ENCODE peak calls at places on chromosomes 4 and X, in five cellular contexts. Y is tibial nerve, P is ovary, A is BE2C, Q is foreskin fibroblast. E is an unnamed sample.
A peak's percentile ranks its signal among the peaks of the same experiment; 100 is the strongest.

GRCh38 chr4:148145475-148145874 is 296.7 kb downstream of the NR3C2 start:
- DNase-seq in P (no peak), Y (no peak), Q (no peak), A (no peak), E (no peak)

GRCh38 chr4:90198086-90198847 is 71.1 kb downstream of the CCSER1 start:
- DNase-seq in Q (no peak), P (no peak), A (no peak), Y (no peak), E (no peak)

GRCh38 chr4:89894654-89895652 is at the start of gene MMRN1:
- DNase-seq in Y (no peak), A (no peak), P (no peak), Q (no peak), E (no peak)

GRCh38 chr4:73891739-73892405 is 22.7 kb downstream of the CXCL1 start:
- DNase-seq in Q (peak; percentile 89), Y (no peak), A (no peak), P (no peak), E (no peak)

GRCh38 chr4:76212851-76213414 is 691 bp downstream of the SCARB2 start:
- DNase-seq in Y (no peak), P (no peak), Q (peak; percentile 49), A (no peak), E (no peak)

GRCh38 chr4:5371415-5372190 is 320.3 kb downstream of the STK32B start:
- DNase-seq in A (no peak), Q (no peak), Y (no peak), P (no peak), E (no peak)

GRCh38 chr4:177638871-177639270 is 196.6 kb upstream of the AGA start:
- DNase-seq in Q (no peak), P (no peak), Y (no peak), A (no peak), E (no peak)

GRCh38 chrX:52082578-52082977 is 13.6 kb upstream of the MAGED4B start:
- DNase-seq in P (no peak), A (no peak), Q (peak; percentile 19), Y (no peak), E (no peak)

GRCh38 chr4:53346920-53347852 is 18.7 kb downstream of the SCFD2 start:
- DNase-seq in A (no peak), Q (peak; percentile 79), Y (no peak), P (no peak), E (no peak)

GRCh38 chr4:172480471-172480870 is 667.3 kb downstream of the GALNTL6 start:
- DNase-seq in A (no peak), Y (no peak), P (no peak), Q (no peak), E (no peak)

GRCh38 chr4:10077492-10078335 is 38.9 kb downstream of the WDR1 start:
- DNase-seq in Y (no peak), Q (peak; percentile 36), P (no peak), A (no peak), E (no peak)

GRCh38 chr4:168569066-168569908 is 72.4 kb downstream of the PALLD start:
- DNase-seq in P (no peak), A (peak; percentile 32), Q (peak; percentile 70), Y (no peak), E (no peak)

GRCh38 chr4:97656034-97656720 is 487.1 kb downstream of the STPG2 start:
- DNase-seq in Q (peak; percentile 0), A (no peak), P (no peak), Y (no peak), E (no peak)

GRCh38 chr4:182556576-182556975 is 313.4 kb downstream of the TENM3 start:
- DNase-seq in Y (no peak), P (no peak), A (no peak), Q (peak; percentile 5), E (no peak)

GRCh38 chrX:19670321-19670750 is 155.0 kb upstream of the MAP3K15 start:
- DNase-seq in Q (peak; percentile 76), Y (peak; percentile 8), A (no peak), P (no peak), E (no peak)

GRCh38 chrX:19462879-19463278 is 52.4 kb downstream of the MAP3K15 start:
- DNase-seq in A (no peak), P (no peak), Y (no peak), Q (no peak), E (no peak)

GRCh38 chrX:11533211-11533651 is 132.5 kb downstream of the ARHGAP6 start:
- DNase-seq in Y (no peak), A (no peak), P (no peak), Q (peak; percentile 67), E (no peak)

GRCh38 chr4:13399257-13399656 is 84.9 kb downstream of the RAB28 start:
- DNase-seq in P (no peak), A (no peak), Q (peak; percentile 4), Y (no peak), E (no peak)

GRCh38 chr4:13403326-13403725 is 80.8 kb downstream of the RAB28 start:
- DNase-seq in A (no peak), Q (no peak), P (no peak), Y (no peak), E (no peak)

GRCh38 chr4:13409324-13409723 is 74.8 kb downstream of the RAB28 start:
- DNase-seq in Y (no peak), P (no peak), A (no peak), Q (no peak), E (no peak)

GRCh38 chr4:13403833-13404232 is 80.3 kb downstream of the RAB28 start:
- DNase-seq in Q (no peak), Y (no peak), P (no peak), A (no peak), E (no peak)
- TF ChIP-seq CTCF in Q (no peak), Y (no peak), P (no peak), A (no peak), E (peak; percentile 17)

GRCh38 chrX:80282535-80282934 is 137.7 kb upstream of the TENT5D start:
- DNase-seq in Q (no peak), P (no peak), A (no peak), Y (no peak), E (no peak)

GRCh38 chrX:80290834-80291233 is 129.4 kb upstream of the TENT5D start:
- DNase-seq in Y (no peak), A (no peak), Q (no peak), P (no peak), E (no peak)

GRCh38 chrX:80285131-80285773 is 135.0 kb upstream of the TENT5D start:
- DNase-seq in Y (no peak), A (peak; percentile 44), P (no peak), Q (peak; percentile 4), E (no peak)
- TF ChIP-seq CTCF in Y (no peak), A (peak; percentile 75), P (no peak), Q (peak; percentile 21), E (peak; percentile 33)

GRCh38 chr4:122898370-122899150 is 23.8 kb downstream of the NUDT6 start:
- DNase-seq in Y (peak; percentile 36), A (no peak), P (no peak), Q (peak; percentile 93), E (no peak)
- TF ChIP-seq CTCF in Y (no peak), A (no peak), P (no peak), Q (no peak), E (no peak)

DNA sequence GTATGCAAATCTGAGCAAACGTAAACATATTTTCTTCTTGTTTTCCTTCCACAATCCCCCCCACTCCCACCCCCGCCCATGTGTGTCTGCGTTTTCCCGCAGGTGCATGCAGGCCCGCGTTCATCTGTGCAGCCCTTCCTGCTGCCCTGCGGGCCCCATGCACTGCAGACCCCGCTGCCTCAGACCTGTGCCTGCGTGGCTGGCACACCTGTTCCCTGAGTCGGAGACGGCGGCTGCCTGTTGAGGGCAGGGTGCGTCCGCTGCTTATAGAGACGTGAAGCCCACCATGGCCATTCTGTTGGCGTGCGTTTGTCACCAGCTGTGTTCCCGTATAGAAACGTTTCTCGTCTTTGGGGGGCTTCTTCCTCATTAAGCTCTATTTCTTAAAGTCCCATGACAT is 51.5 kb downstream of the PCGF3 start:
- DNase-seq in Q (no peak), A (no peak), Y (no peak), P (no peak), E (no peak)
- TF ChIP-seq CTCF in Q (no peak), A (no peak), Y (no peak), P (no peak), E (no peak)

GRCh38 chr4:72286185-72286584 is 254.4 kb downstream of the NPFFR2 start:
- DNase-seq in Q (peak; percentile 15), Y (no peak), P (no peak), A (no peak), E (no peak)
- TF ChIP-seq CTCF in Q (no peak), Y (no peak), P (no peak), A (no peak), E (peak; percentile 12)

GRCh38 chr4:3341760-3342159 is 48.9 kb downstream of the RGS12 start:
- DNase-seq in A (no peak), Q (no peak), P (no peak), Y (no peak), E (no peak)

GRCh38 chr4:3339566-3339965 is 46.7 kb downstream of the RGS12 start:
- DNase-seq in P (no peak), A (no peak), Q (no peak), Y (no peak), E (no peak)

GRCh38 chr4:3342182-3342854 is 49.5 kb downstream of the RGS12 start:
- DNase-seq in Q (peak; percentile 77), A (no peak), Y (no peak), P (no peak), E (no peak)

GRCh38 chr4:3340038-3340702 is 47.3 kb downstream of the RGS12 start:
- DNase-seq in A (no peak), Q (no peak), Y (no peak), P (no peak), E (no peak)

GRCh38 chr4:3340703-3341088 is 47.9 kb downstream of the RGS12 start:
- DNase-seq in Y (no peak), P (no peak), A (no peak), Q (no peak), E (no peak)
- TF ChIP-seq CTCF in Y (no peak), P (no peak), A (no peak), Q (no peak), E (no peak)

E was measured in D721Med.